ENCODE peak calls at places on chromosome 19, in ten cellular contexts. Y is astrocyte of the hippocampus, R is AML-193, Z is NCI-H1105, K is AG10803, M is iPS-NIHi11, A is non-pigmented ciliary epithelial cell, I is fibroblast of lung, S is left lung, J is myocyte. Q is an unnamed sample.
A peak's percentile ranks its signal among the peaks of the same experiment; 100 is the strongest.

GRCh38 chr19:56748443-56748842 is 76.9 kb upstream of the ZNF835 start:
- DNase-seq in S (no peak), R (peak; percentile 1), M (no peak), A (no peak), J (peak; percentile 22), Z (no peak), I (peak; percentile 14), Y (peak; percentile 32), K (no peak), Q (no peak)

GRCh38 chr19:18532208-18532890 is 10.5 kb upstream of the ELL start:
- DNase-seq in Y (no peak), R (no peak), A (no peak), M (no peak), I (no peak), S (no peak), J (no peak), Z (no peak), K (no peak), Q (no peak)

GRCh38 chr19:55490478-55491436 is 2.5 kb downstream of the SSC5D start:
- DNase-seq in Y (peak; percentile 54), S (peak; percentile 76), I (no peak), R (no peak), M (peak; percentile 15), A (no peak), K (no peak), J (no peak), Z (no peak), Q (no peak)

GRCh38 chr19:4981681-4981958 is 12.7 kb downstream of the KDM4B start:
- DNase-seq in Y (no peak), Z (peak; percentile 79), S (no peak), K (no peak), R (no peak), A (no peak), I (no peak), J (no peak), M (no peak), Q (no peak)

GRCh38 chr19:17739121-17739875 is 12.0 kb upstream of the FCHO1 start:
- DNase-seq in Z (no peak), I (no peak), M (peak; percentile 44), A (no peak), J (peak; percentile 50), R (no peak), S (no peak), K (no peak), Y (no peak), Q (no peak)

GRCh38 chr19:54517483-54517882 is 14.9 kb downstream of the LAIR2 start:
- DNase-seq in R (peak; percentile 36), Y (peak; percentile 78), S (no peak), Z (peak; percentile 2), J (peak; percentile 87), K (peak; percentile 1), A (peak; percentile 1), I (peak; percentile 11), M (peak; percentile 60), Q (no peak)

GRCh38 chr19:31205887-31206518 is 143.2 kb downstream of the TSHZ3 start:
- DNase-seq in M (no peak), Y (no peak), I (no peak), S (no peak), R (no peak), Z (no peak), J (no peak), A (no peak), K (no peak), Q (no peak)

GRCh38 chr19:5674734-5675133 is 5.6 kb downstream of the MICOS13 start:
- DNase-seq in Y (no peak), M (peak; percentile 2), J (no peak), R (no peak), Z (no peak), I (no peak), A (no peak), K (no peak), S (no peak), Q (no peak)

GRCh38 chr19:12949363-12950284 is 4.0 kb downstream of the RAD23A start:
- DNase-seq in Y (no peak), A (no peak), J (peak; percentile 64), I (no peak), R (no peak), K (no peak), M (no peak), S (no peak), Z (no peak), Q (no peak)

GRCh38 chr19:7918615-7919421 is 1.3 kb upstream of the SNAPC2 start:
- DNase-seq in A (no peak), M (no peak), Y (no peak), R (no peak), Z (no peak), S (peak; percentile 73), J (no peak), K (no peak), I (no peak), Q (no peak)

GRCh38 chr19:10502524-10503001 is 593 bp downstream of the KEAP1 start:
- DNase-seq in S (peak; percentile 97), R (peak; percentile 86), M (peak; percentile 95), K (peak; percentile 90), Y (peak; percentile 97), Z (peak; percentile 95), I (peak; percentile 90), A (no peak), J (peak; percentile 93), Q (peak; percentile 48)

GRCh38 chr19:49554701-49555181 is 25.6 kb downstream of the NOSIP start:
- DNase-seq in M (no peak), A (no peak), J (no peak), Y (no peak), I (no peak), Z (no peak), R (no peak), S (no peak), K (no peak), Q (no peak)

GRCh38 chr19:35264281-35265125 is 4.3 kb upstream of the USF2 start:
- DNase-seq in R (peak; percentile 55), Y (no peak), I (no peak), K (no peak), S (peak; percentile 22), A (no peak), J (no peak), Z (no peak), M (no peak), Q (no peak)

GRCh38 chr19:7699422-7700127 is 2.4 kb downstream of the FCER2 start:
- DNase-seq in K (no peak), R (no peak), Z (no peak), Y (no peak), A (no peak), I (no peak), M (no peak), J (peak; percentile 3), S (no peak), Q (no peak)

GRCh38 chr19:6873708-6874431 is 13.5 kb upstream of the ADGRE1 start:
- DNase-seq in J (no peak), R (no peak), Y (no peak), Z (no peak), M (no peak), S (no peak), A (no peak), I (no peak), K (no peak), Q (no peak)

GRCh38 chr19:1313695-1314613 is 28.3 kb downstream of the EFNA2 start:
- DNase-seq in M (no peak), R (no peak), Y (no peak), J (no peak), I (no peak), S (peak; percentile 46), K (no peak), Z (no peak), A (peak; percentile 2), Q (no peak)

GRCh38 chr19:1445185-1445931 is 4.6 kb upstream of the APC2 start:
- DNase-seq in S (peak; percentile 97), M (peak; percentile 92), I (peak; percentile 36), Y (peak; percentile 88), K (peak; percentile 29), R (peak; percentile 23), J (peak; percentile 64), Z (peak; percentile 59), A (no peak), Q (no peak)

GRCh38 chr19:18489627-18490184 is 32.2 kb downstream of the ELL start:
- DNase-seq in R (no peak), Z (no peak), A (no peak), I (no peak), S (no peak), K (no peak), J (no peak), Y (no peak), M (no peak), Q (no peak)

GRCh38 chr19:4121815-4122214 is 2.1 kb downstream of the MAP2K2 start:
- DNase-seq in S (no peak), A (no peak), R (no peak), J (no peak), I (no peak), K (no peak), Z (no peak), M (no peak), Y (no peak), Q (no peak)

GRCh38 chr19:33379151-33379829 is 5.8 kb downstream of the CEBPG start:
- DNase-seq in R (no peak), J (no peak), I (no peak), K (no peak), A (no peak), S (no peak), Y (no peak), M (no peak), Z (no peak), Q (no peak)

GRCh38 chr19:18832331-18833140 is 777 bp downstream of the UPF1 start:
- DNase-seq in J (peak; percentile 45), S (peak; percentile 73), Y (peak; percentile 55), K (peak; percentile 25), I (peak; percentile 12), Z (no peak), M (peak; percentile 67), A (no peak), R (no peak), Q (no peak)

GRCh38 chr19:55197531-55197930 is 11.8 kb downstream of the PTPRH start:
- DNase-seq in M (no peak), Z (no peak), Y (no peak), R (no peak), S (no peak), I (no peak), J (no peak), A (no peak), K (no peak), Q (no peak)

GRCh38 chr19:5578094-5578846 is 10.5 kb upstream of the TINCR start:
- DNase-seq in S (peak; percentile 94), I (peak; percentile 40), M (peak; percentile 94), R (peak; percentile 29), Y (peak; percentile 77), K (peak; percentile 57), A (no peak), J (peak; percentile 49), Z (no peak), Q (no peak)

GRCh38 chr19:13018037-13018914 is 23.0 kb downstream of the NFIX start:
- DNase-seq in Z (no peak), R (no peak), K (peak; percentile 58), S (peak; percentile 78), I (peak; percentile 60), M (no peak), Y (peak; percentile 87), J (no peak), A (no peak), Q (no peak)

GRCh38 chr19:36939153-36939552 is 23.0 kb downstream of the ZNF568 start:
- DNase-seq in K (no peak), R (peak; percentile 47), Z (peak; percentile 1), A (no peak), S (no peak), J (peak; percentile 22), M (peak; percentile 16), I (no peak), Y (no peak), Q (no peak)

GRCh38 chr19:48310227-48310626 is 15.1 kb upstream of the EMP3 start:
- DNase-seq in S (no peak), Z (no peak), Y (no peak), K (no peak), I (peak; percentile 36), M (no peak), A (no peak), R (no peak), J (no peak), Q (no peak)

GRCh38 chr19:35643255-35644205 is 2.0 kb downstream of the ETV2 start:
- DNase-seq in M (peak; percentile 83), A (no peak), S (peak; percentile 96), R (peak; percentile 71), K (peak; percentile 73), J (peak; percentile 79), Z (peak; percentile 88), I (peak; percentile 76), Y (peak; percentile 90), Q (no peak)

GRCh38 chr19:13484141-13484540 is 22.1 kb downstream of the CACNA1A start:
- DNase-seq in Y (no peak), J (no peak), S (no peak), M (no peak), K (peak; percentile 17), Z (no peak), A (no peak), I (no peak), R (no peak), Q (no peak)

Q was measured in kidney epithelial cell.